ENCODE peak calls at places on chromosomes 2 and 18, in seven cellular contexts. One of them, this sample, is unnamed.

GRCh38 chr18:62454527-62454926 is 68.3 kb upstream of the ZCCHC2 start:
- DNase-seq in ELF-1: no peak
- DNase-seq in WTC11: no peak
- DNase-seq in stimulated activated CD8-positive, alpha-beta memory T cell treated with anti-CD3 and anti-CD28 coated beads, Interleukin-12 subunit alpha, Interleukin-12 subunit beta, amount 100 ng/mL, for 1 hour: no peak
- DNase-seq in stimulated activated naive CD4-positive, alpha-beta T cell treated with Interleukin-2 at 50 U/mL for 16 hours: no peak
- DNase-seq in amygdala: no peak
- DNase-seq in AG08396: no peak
- DNase-seq in this sample: no peak

GRCh38 chr2:112712465-112712864 is 8.4 kb upstream of the NT5DC4 start:
- DNase-seq in ELF-1: no peak
- DNase-seq in WTC11: no peak
- DNase-seq in AG08396: no peak
- DNase-seq in stimulated activated CD8-positive, alpha-beta memory T cell treated with anti-CD3 and anti-CD28 coated beads, Interleukin-12 subunit alpha, Interleukin-12 subunit beta, amount 100 ng/mL, for 1 hour: no peak
- DNase-seq in stimulated activated naive CD4-positive, alpha-beta T cell treated with Interleukin-2 at 50 U/mL for 16 hours: no peak
- DNase-seq in amygdala: no peak
- DNase-seq in this sample: no peak

GRCh38 chr18:45493830-45494229 is 121.4 kb upstream of the SLC14A2 start:
- DNase-seq in AG08396: no peak
- DNase-seq in ELF-1: no peak
- DNase-seq in amygdala: no peak
- DNase-seq in WTC11: no peak
- DNase-seq in stimulated activated CD8-positive, alpha-beta memory T cell treated with anti-CD3 and anti-CD28 coated beads, Interleukin-12 subunit alpha, Interleukin-12 subunit beta, amount 100 ng/mL, for 1 hour: no peak
- DNase-seq in stimulated activated naive CD4-positive, alpha-beta T cell treated with Interleukin-2 at 50 U/mL for 16 hours: no peak
- DNase-seq in this sample: no peak

GRCh38 chr2:223416826-223417610 is 185.1 kb downstream of the SCG2 start:
- DNase-seq in stimulated activated CD8-positive, alpha-beta memory T cell treated with anti-CD3 and anti-CD28 coated beads, Interleukin-12 subunit alpha, Interleukin-12 subunit beta, amount 100 ng/mL, for 1 hour: no peak
- DNase-seq in ELF-1: no peak
- DNase-seq in amygdala: no peak
- DNase-seq in AG08396: no peak
- DNase-seq in stimulated activated naive CD4-positive, alpha-beta T cell treated with Interleukin-2 at 50 U/mL for 16 hours: no peak
- DNase-seq in WTC11: no peak
- DNase-seq in this sample: no peak

GRCh38 chr2:42786561-42787345 is 5.6 kb downstream of the HAAO start:
- DNase-seq in amygdala: no peak
- DNase-seq in AG08396: no peak
- DNase-seq in stimulated activated naive CD4-positive, alpha-beta T cell treated with Interleukin-2 at 50 U/mL for 16 hours: no peak
- DNase-seq in stimulated activated CD8-positive, alpha-beta memory T cell treated with anti-CD3 and anti-CD28 coated beads, Interleukin-12 subunit alpha, Interleukin-12 subunit beta, amount 100 ng/mL, for 1 hour: no peak
- DNase-seq in ELF-1: peak; percentile 40
- DNase-seq in WTC11: no peak
- DNase-seq in this sample: no peak

GRCh38 chr2:101625387-101625786 is 72.1 kb upstream of the MAP4K4 start:
- DNase-seq in ELF-1: no peak
- DNase-seq in stimulated activated CD8-positive, alpha-beta memory T cell treated with anti-CD3 and anti-CD28 coated beads, Interleukin-12 subunit alpha, Interleukin-12 subunit beta, amount 100 ng/mL, for 1 hour: no peak
- DNase-seq in stimulated activated naive CD4-positive, alpha-beta T cell treated with Interleukin-2 at 50 U/mL for 16 hours: no peak
- DNase-seq in AG08396: no peak
- DNase-seq in WTC11: no peak
- DNase-seq in amygdala: no peak
- DNase-seq in this sample: no peak

GRCh38 chr2:239359194-239359912 is 41.5 kb downstream of the HDAC4 start:
- DNase-seq in stimulated activated CD8-positive, alpha-beta memory T cell treated with anti-CD3 and anti-CD28 coated beads, Interleukin-12 subunit alpha, Interleukin-12 subunit beta, amount 100 ng/mL, for 1 hour: no peak
- DNase-seq in AG08396: no peak
- DNase-seq in ELF-1: no peak
- DNase-seq in stimulated activated naive CD4-positive, alpha-beta T cell treated with Interleukin-2 at 50 U/mL for 16 hours: no peak
- DNase-seq in WTC11: no peak
- DNase-seq in amygdala: no peak
- DNase-seq in this sample: no peak

GRCh38 chr2:167749016-167749415 is 498.4 kb downstream of the STK39 start:
- DNase-seq in stimulated activated CD8-positive, alpha-beta memory T cell treated with anti-CD3 and anti-CD28 coated beads, Interleukin-12 subunit alpha, Interleukin-12 subunit beta, amount 100 ng/mL, for 1 hour: no peak
- DNase-seq in stimulated activated naive CD4-positive, alpha-beta T cell treated with Interleukin-2 at 50 U/mL for 16 hours: no peak
- DNase-seq in WTC11: no peak
- DNase-seq in amygdala: no peak
- DNase-seq in AG08396: no peak
- DNase-seq in ELF-1: no peak
- DNase-seq in this sample: no peak

GRCh38 chr18:24126155-24126947 is 12.5 kb upstream of the CABYR start:
- DNase-seq in ELF-1: no peak
- DNase-seq in WTC11: no peak
- DNase-seq in stimulated activated CD8-positive, alpha-beta memory T cell treated with anti-CD3 and anti-CD28 coated beads, Interleukin-12 subunit alpha, Interleukin-12 subunit beta, amount 100 ng/mL, for 1 hour: no peak
- DNase-seq in AG08396: no peak
- DNase-seq in stimulated activated naive CD4-positive, alpha-beta T cell treated with Interleukin-2 at 50 U/mL for 16 hours: no peak
- DNase-seq in amygdala: no peak
- DNase-seq in this sample: no peak

GRCh38 chr2:9637330-9637729 is 6.5 kb upstream of the YWHAQ start:
- DNase-seq in ELF-1: no peak
- DNase-seq in stimulated activated naive CD4-positive, alpha-beta T cell treated with Interleukin-2 at 50 U/mL for 16 hours: no peak
- DNase-seq in AG08396: no peak
- DNase-seq in WTC11: no peak
- DNase-seq in stimulated activated CD8-positive, alpha-beta memory T cell treated with anti-CD3 and anti-CD28 coated beads, Interleukin-12 subunit alpha, Interleukin-12 subunit beta, amount 100 ng/mL, for 1 hour: no peak
- DNase-seq in amygdala: peak; percentile 16
- DNase-seq in this sample: no peak

GRCh38 chr2:236965021-236965840 is 120.5 kb upstream of the COPS8 start:
- DNase-seq in stimulated activated CD8-positive, alpha-beta memory T cell treated with anti-CD3 and anti-CD28 coated beads, Interleukin-12 subunit alpha, Interleukin-12 subunit beta, amount 100 ng/mL, for 1 hour: no peak
- DNase-seq in ELF-1: no peak
- DNase-seq in amygdala: no peak
- DNase-seq in WTC11: no peak
- DNase-seq in AG08396: no peak
- DNase-seq in stimulated activated naive CD4-positive, alpha-beta T cell treated with Interleukin-2 at 50 U/mL for 16 hours: no peak
- DNase-seq in this sample: no peak

GRCh38 chr18:34158881-34159690 is 65.6 kb downstream of the NOL4 start:
- DNase-seq in AG08396: no peak
- DNase-seq in stimulated activated naive CD4-positive, alpha-beta T cell treated with Interleukin-2 at 50 U/mL for 16 hours: no peak
- DNase-seq in ELF-1: peak; percentile 90
- DNase-seq in amygdala: peak; percentile 50
- DNase-seq in stimulated activated CD8-positive, alpha-beta memory T cell treated with anti-CD3 and anti-CD28 coated beads, Interleukin-12 subunit alpha, Interleukin-12 subunit beta, amount 100 ng/mL, for 1 hour: no peak
- DNase-seq in WTC11: peak; percentile 88
- DNase-seq in this sample: peak; percentile 38

GRCh38 chr2:147623328-147623727 is 221.5 kb upstream of the ACVR2A start:
- DNase-seq in amygdala: no peak
- DNase-seq in AG08396: no peak
- DNase-seq in ELF-1: no peak
- DNase-seq in stimulated activated naive CD4-positive, alpha-beta T cell treated with Interleukin-2 at 50 U/mL for 16 hours: no peak
- DNase-seq in stimulated activated CD8-positive, alpha-beta memory T cell treated with anti-CD3 and anti-CD28 coated beads, Interleukin-12 subunit alpha, Interleukin-12 subunit beta, amount 100 ng/mL, for 1 hour: no peak
- DNase-seq in WTC11: no peak
- DNase-seq in this sample: peak; percentile 32

GRCh38 chr18:34807106-34807796 is 97.2 kb downstream of the DTNA start:
- DNase-seq in stimulated activated naive CD4-positive, alpha-beta T cell treated with Interleukin-2 at 50 U/mL for 16 hours: no peak
- DNase-seq in WTC11: no peak
- DNase-seq in amygdala: no peak
- DNase-seq in stimulated activated CD8-positive, alpha-beta memory T cell treated with anti-CD3 and anti-CD28 coated beads, Interleukin-12 subunit alpha, Interleukin-12 subunit beta, amount 100 ng/mL, for 1 hour: no peak
- DNase-seq in AG08396: no peak
- DNase-seq in ELF-1: peak; percentile 69
- DNase-seq in this sample: no peak

GRCh38 chr2:191657977-191658376 is 20.0 kb upstream of the NABP1 start:
- DNase-seq in stimulated activated CD8-positive, alpha-beta memory T cell treated with anti-CD3 and anti-CD28 coated beads, Interleukin-12 subunit alpha, Interleukin-12 subunit beta, amount 100 ng/mL, for 1 hour: no peak
- DNase-seq in AG08396: peak; percentile 15
- DNase-seq in amygdala: no peak
- DNase-seq in WTC11: no peak
- DNase-seq in stimulated activated naive CD4-positive, alpha-beta T cell treated with Interleukin-2 at 50 U/mL for 16 hours: no peak
- DNase-seq in ELF-1: no peak
- DNase-seq in this sample: no peak

GRCh38 chr18:62080172-62080571 is 106.7 kb downstream of the PIGN start:
- DNase-seq in ELF-1: no peak
- DNase-seq in stimulated activated naive CD4-positive, alpha-beta T cell treated with Interleukin-2 at 50 U/mL for 16 hours: no peak
- DNase-seq in WTC11: no peak
- DNase-seq in amygdala: no peak
- DNase-seq in AG08396: no peak
- DNase-seq in stimulated activated CD8-positive, alpha-beta memory T cell treated with anti-CD3 and anti-CD28 coated beads, Interleukin-12 subunit alpha, Interleukin-12 subunit beta, amount 100 ng/mL, for 1 hour: no peak
- DNase-seq in this sample: no peak

GRCh38 chr18:63297678-63298392 is 21.7 kb downstream of the BCL2 start:
- DNase-seq in ELF-1: peak; percentile 9
- DNase-seq in stimulated activated naive CD4-positive, alpha-beta T cell treated with Interleukin-2 at 50 U/mL for 16 hours: no peak
- DNase-seq in amygdala: no peak
- DNase-seq in AG08396: no peak
- DNase-seq in WTC11: no peak
- DNase-seq in stimulated activated CD8-positive, alpha-beta memory T cell treated with anti-CD3 and anti-CD28 coated beads, Interleukin-12 subunit alpha, Interleukin-12 subunit beta, amount 100 ng/mL, for 1 hour: no peak
- DNase-seq in this sample: no peak

GRCh38 chr2:157082950-157083349 is 174.6 kb upstream of the GALNT5 start:
- DNase-seq in stimulated activated CD8-positive, alpha-beta memory T cell treated with anti-CD3 and anti-CD28 coated beads, Interleukin-12 subunit alpha, Interleukin-12 subunit beta, amount 100 ng/mL, for 1 hour: no peak
- DNase-seq in WTC11: no peak
- DNase-seq in amygdala: no peak
- DNase-seq in ELF-1: no peak
- DNase-seq in AG08396: no peak
- DNase-seq in stimulated activated naive CD4-positive, alpha-beta T cell treated with Interleukin-2 at 50 U/mL for 16 hours: no peak
- DNase-seq in this sample: no peak

GRCh38 chr2:128260239-128261138 is 58.2 kb downstream of the HS6ST1 start:
- DNase-seq in amygdala: no peak
- DNase-seq in stimulated activated naive CD4-positive, alpha-beta T cell treated with Interleukin-2 at 50 U/mL for 16 hours: no peak
- DNase-seq in ELF-1: peak; percentile 95
- DNase-seq in AG08396: peak; percentile 59
- DNase-seq in WTC11: peak; percentile 74
- DNase-seq in stimulated activated CD8-positive, alpha-beta memory T cell treated with anti-CD3 and anti-CD28 coated beads, Interleukin-12 subunit alpha, Interleukin-12 subunit beta, amount 100 ng/mL, for 1 hour: no peak
- DNase-seq in this sample: no peak

GRCh38 chr2:172084734-172085459 is 410 bp upstream of the DLX1 start:
- DNase-seq in stimulated activated naive CD4-positive, alpha-beta T cell treated with Interleukin-2 at 50 U/mL for 16 hours: peak; percentile 38
- DNase-seq in amygdala: no peak
- DNase-seq in ELF-1: peak; percentile 93
- DNase-seq in WTC11: peak; percentile 92
- DNase-seq in stimulated activated CD8-positive, alpha-beta memory T cell treated with anti-CD3 and anti-CD28 coated beads, Interleukin-12 subunit alpha, Interleukin-12 subunit beta, amount 100 ng/mL, for 1 hour: no peak
- DNase-seq in AG08396: peak; percentile 97
- DNase-seq in this sample: peak; percentile 88

GRCh38 chr2:181848356-181848876 is 43.1 kb upstream of the ITPRID2 start:
- DNase-seq in ELF-1: no peak
- DNase-seq in WTC11: no peak
- DNase-seq in stimulated activated CD8-positive, alpha-beta memory T cell treated with anti-CD3 and anti-CD28 coated beads, Interleukin-12 subunit alpha, Interleukin-12 subunit beta, amount 100 ng/mL, for 1 hour: no peak
- DNase-seq in AG08396: no peak
- DNase-seq in stimulated activated naive CD4-positive, alpha-beta T cell treated with Interleukin-2 at 50 U/mL for 16 hours: no peak
- DNase-seq in amygdala: no peak
- DNase-seq in this sample: no peak

GRCh38 chr2:189569295-189569925 is 11.2 kb downstream of the SLC40A1 start:
- DNase-seq in stimulated activated CD8-positive, alpha-beta memory T cell treated with anti-CD3 and anti-CD28 coated beads, Interleukin-12 subunit alpha, Interleukin-12 subunit beta, amount 100 ng/mL, for 1 hour: no peak
- DNase-seq in ELF-1: no peak
- DNase-seq in stimulated activated naive CD4-positive, alpha-beta T cell treated with Interleukin-2 at 50 U/mL for 16 hours: no peak
- DNase-seq in AG08396: no peak
- DNase-seq in WTC11: no peak
- DNase-seq in amygdala: no peak
- DNase-seq in this sample: no peak

GRCh38 chr18:37565138-37565984 is at the start of gene CELF4:
- DNase-seq in ELF-1: peak; percentile 60
- DNase-seq in stimulated activated CD8-positive, alpha-beta memory T cell treated with anti-CD3 and anti-CD28 coated beads, Interleukin-12 subunit alpha, Interleukin-12 subunit beta, amount 100 ng/mL, for 1 hour: no peak
- DNase-seq in stimulated activated naive CD4-positive, alpha-beta T cell treated with Interleukin-2 at 50 U/mL for 16 hours: no peak
- DNase-seq in AG08396: peak; percentile 55
- DNase-seq in amygdala: no peak
- DNase-seq in WTC11: peak; percentile 40
- DNase-seq in this sample: peak; percentile 31

GRCh38 chr2:174846941-174847938 is 83.0 kb upstream of the CHRNA1 start:
- DNase-seq in amygdala: no peak
- DNase-seq in stimulated activated naive CD4-positive, alpha-beta T cell treated with Interleukin-2 at 50 U/mL for 16 hours: no peak
- DNase-seq in AG08396: peak; percentile 69
- DNase-seq in WTC11: peak; percentile 34
- DNase-seq in stimulated activated CD8-positive, alpha-beta memory T cell treated with anti-CD3 and anti-CD28 coated beads, Interleukin-12 subunit alpha, Interleukin-12 subunit beta, amount 100 ng/mL, for 1 hour: no peak
- DNase-seq in ELF-1: peak; percentile 33
- DNase-seq in this sample: no peak

GRCh38 chr2:149463328-149464002 is 124.1 kb downstream of the MMADHC start:
- DNase-seq in AG08396: no peak
- DNase-seq in amygdala: no peak
- DNase-seq in WTC11: no peak
- DNase-seq in stimulated activated naive CD4-positive, alpha-beta T cell treated with Interleukin-2 at 50 U/mL for 16 hours: no peak
- DNase-seq in stimulated activated CD8-positive, alpha-beta memory T cell treated with anti-CD3 and anti-CD28 coated beads, Interleukin-12 subunit alpha, Interleukin-12 subunit beta, amount 100 ng/mL, for 1 hour: no peak
- DNase-seq in ELF-1: no peak
- DNase-seq in this sample: no peak

GRCh38 chr2:10498525-10499274 is 50.6 kb upstream of the ODC1 start:
- DNase-seq in ELF-1: no peak
- DNase-seq in stimulated activated CD8-positive, alpha-beta memory T cell treated with anti-CD3 and anti-CD28 coated beads, Interleukin-12 subunit alpha, Interleukin-12 subunit beta, amount 100 ng/mL, for 1 hour: no peak
- DNase-seq in amygdala: no peak
- DNase-seq in stimulated activated naive CD4-positive, alpha-beta T cell treated with Interleukin-2 at 50 U/mL for 16 hours: no peak
- DNase-seq in AG08396: no peak
- DNase-seq in WTC11: no peak
- DNase-seq in this sample: no peak

GRCh38 chr18:22558945-22559385 is 141.2 kb upstream of the CTAGE1 start:
- DNase-seq in amygdala: no peak
- DNase-seq in stimulated activated naive CD4-positive, alpha-beta T cell treated with Interleukin-2 at 50 U/mL for 16 hours: no peak
- DNase-seq in AG08396: peak; percentile 70
- DNase-seq in stimulated activated CD8-positive, alpha-beta memory T cell treated with anti-CD3 and anti-CD28 coated beads, Interleukin-12 subunit alpha, Interleukin-12 subunit beta, amount 100 ng/mL, for 1 hour: no peak
- DNase-seq in ELF-1: peak; percentile 54
- DNase-seq in WTC11: peak; percentile 12
- DNase-seq in this sample: no peak

GRCh38 chr2:72676341-72677025 is 149.3 kb downstream of the EXOC6B start:
- DNase-seq in stimulated activated CD8-positive, alpha-beta memory T cell treated with anti-CD3 and anti-CD28 coated beads, Interleukin-12 subunit alpha, Interleukin-12 subunit beta, amount 100 ng/mL, for 1 hour: no peak
- DNase-seq in AG08396: no peak
- DNase-seq in amygdala: no peak
- DNase-seq in stimulated activated naive CD4-positive, alpha-beta T cell treated with Interleukin-2 at 50 U/mL for 16 hours: no peak
- DNase-seq in ELF-1: no peak
- DNase-seq in WTC11: no peak
- DNase-seq in this sample: no peak

GRCh38 chr2:13046557-13047165 is 329.9 kb downstream of the TRIB2 start:
- DNase-seq in stimulated activated naive CD4-positive, alpha-beta T cell treated with Interleukin-2 at 50 U/mL for 16 hours: no peak
- DNase-seq in amygdala: no peak
- DNase-seq in ELF-1: no peak
- DNase-seq in stimulated activated CD8-positive, alpha-beta memory T cell treated with anti-CD3 and anti-CD28 coated beads, Interleukin-12 subunit alpha, Interleukin-12 subunit beta, amount 100 ng/mL, for 1 hour: no peak
- DNase-seq in WTC11: no peak
- DNase-seq in AG08396: no peak
- DNase-seq in this sample: no peak

GRCh38 chr2:97748397-97748796 is 35.0 kb downstream of the ZAP70 start:
- DNase-seq in AG08396: no peak
- DNase-seq in stimulated activated naive CD4-positive, alpha-beta T cell treated with Interleukin-2 at 50 U/mL for 16 hours: peak; percentile 66
- DNase-seq in stimulated activated CD8-positive, alpha-beta memory T cell treated with anti-CD3 and anti-CD28 coated beads, Interleukin-12 subunit alpha, Interleukin-12 subunit beta, amount 100 ng/mL, for 1 hour: no peak
- DNase-seq in ELF-1: peak; percentile 90
- DNase-seq in amygdala: no peak
- DNase-seq in WTC11: peak; percentile 85
- DNase-seq in this sample: peak; percentile 75

GRCh38 chr2:211928186-211928585 is 610.4 kb downstream of the ERBB4 start:
- DNase-seq in stimulated activated CD8-positive, alpha-beta memory T cell treated with anti-CD3 and anti-CD28 coated beads, Interleukin-12 subunit alpha, Interleukin-12 subunit beta, amount 100 ng/mL, for 1 hour: no peak
- DNase-seq in ELF-1: no peak
- DNase-seq in stimulated activated naive CD4-positive, alpha-beta T cell treated with Interleukin-2 at 50 U/mL for 16 hours: no peak
- DNase-seq in amygdala: no peak
- DNase-seq in WTC11: no peak
- DNase-seq in AG08396: no peak
- DNase-seq in this sample: no peak

GRCh38 chr2:12074884-12075217 is 328.4 kb downstream of the LPIN1 start:
- DNase-seq in stimulated activated naive CD4-positive, alpha-beta T cell treated with Interleukin-2 at 50 U/mL for 16 hours: no peak
- DNase-seq in WTC11: no peak
- DNase-seq in ELF-1: no peak
- DNase-seq in stimulated activated CD8-positive, alpha-beta memory T cell treated with anti-CD3 and anti-CD28 coated beads, Interleukin-12 subunit alpha, Interleukin-12 subunit beta, amount 100 ng/mL, for 1 hour: no peak
- DNase-seq in amygdala: no peak
- DNase-seq in AG08396: no peak
- DNase-seq in this sample: no peak

GRCh38 chr2:193103064-193103463 is 908.3 kb upstream of the TMEFF2 start:
- DNase-seq in stimulated activated naive CD4-positive, alpha-beta T cell treated with Interleukin-2 at 50 U/mL for 16 hours: no peak
- DNase-seq in ELF-1: no peak
- DNase-seq in stimulated activated CD8-positive, alpha-beta memory T cell treated with anti-CD3 and anti-CD28 coated beads, Interleukin-12 subunit alpha, Interleukin-12 subunit beta, amount 100 ng/mL, for 1 hour: no peak
- DNase-seq in amygdala: no peak
- DNase-seq in AG08396: no peak
- DNase-seq in WTC11: no peak
- DNase-seq in this sample: no peak

GRCh38 chr2:39068290-39068689 is 52.6 kb downstream of the SOS1 start:
- DNase-seq in AG08396: peak; percentile 27
- DNase-seq in ELF-1: no peak
- DNase-seq in stimulated activated naive CD4-positive, alpha-beta T cell treated with Interleukin-2 at 50 U/mL for 16 hours: no peak
- DNase-seq in stimulated activated CD8-positive, alpha-beta memory T cell treated with anti-CD3 and anti-CD28 coated beads, Interleukin-12 subunit alpha, Interleukin-12 subunit beta, amount 100 ng/mL, for 1 hour: no peak
- DNase-seq in WTC11: no peak
- DNase-seq in amygdala: no peak
- DNase-seq in this sample: no peak

GRCh38 chr2:3299130-3299529 is 78.5 kb downstream of the EIPR1 start:
- DNase-seq in amygdala: no peak
- DNase-seq in ELF-1: no peak
- DNase-seq in stimulated activated naive CD4-positive, alpha-beta T cell treated with Interleukin-2 at 50 U/mL for 16 hours: no peak
- DNase-seq in stimulated activated CD8-positive, alpha-beta memory T cell treated with anti-CD3 and anti-CD28 coated beads, Interleukin-12 subunit alpha, Interleukin-12 subunit beta, amount 100 ng/mL, for 1 hour: no peak
- DNase-seq in WTC11: no peak
- DNase-seq in AG08396: no peak
- DNase-seq in this sample: no peak

GRCh38 chr2:165953306-165953654 is 296 bp downstream of the TTC21B start:
- DNase-seq in stimulated activated CD8-positive, alpha-beta memory T cell treated with anti-CD3 and anti-CD28 coated beads, Interleukin-12 subunit alpha, Interleukin-12 subunit beta, amount 100 ng/mL, for 1 hour: no peak
- DNase-seq in AG08396: peak; percentile 72
- DNase-seq in amygdala: no peak
- DNase-seq in ELF-1: no peak
- DNase-seq in WTC11: no peak
- DNase-seq in stimulated activated naive CD4-positive, alpha-beta T cell treated with Interleukin-2 at 50 U/mL for 16 hours: no peak
- DNase-seq in this sample: no peak